ENCODE peak calls at places on chromosomes 4 and X, in four cellular contexts. R is HCT116, C is tibial nerve, D is spleen. S is an unnamed sample. For H3K4me1, the result is how much of the 10 kb centered on the place peaks cover.

GRCh38 chr4:26782168-26782829 is 78.3 kb upstream of the STIM2 start:
- DNase-seq in C (no peak), D (no peak), R (no peak), S (no peak)

GRCh38 chr4:40395166-40395900 is 60.2 kb downstream of the CHRNA9 start:
- DNase-seq in D (no peak), R (no peak), C (no peak), S (peak)

GRCh38 chrX:53280316-53280702 is 1.1 kb downstream of the IQSEC2 start:
- DNase-seq in R (no peak), C (no peak), D (no peak), S (no peak)

GRCh38 chr4:3720461-3720860 is 45.7 kb upstream of the ADRA2C start:
- DNase-seq in R (no peak), D (no peak), C (no peak), S (no peak)

GRCh38 chr4:125321709-125322362 is 7.1 kb downstream of the FAT4 start:
- DNase-seq in D (no peak), R (no peak), C (no peak), S (no peak)

GRCh38 chr4:150123982-150124670 is 45.9 kb downstream of the DCLK2 start:
- DNase-seq in C (no peak), D (no peak), R (no peak), S (no peak)

GRCh38 chrX:43557792-43558191 is 98.3 kb upstream of the MAOA start:
- DNase-seq in C (peak), R (peak), D (no peak), S (peak)

GRCh38 chrX:41921492-41922124 is 1.7 kb downstream of the CASK start:
- DNase-seq in C (peak), D (no peak), R (no peak), S (no peak)

GRCh38 chr4:32962100-32962499 is 2241.9 kb downstream of the PCDH7 start:
- DNase-seq in C (no peak), D (no peak), R (no peak), S (no peak)

GRCh38 chr4:99411041-99411440 is 24.1 kb downstream of the ADH7 start:
- DNase-seq in R (no peak), D (no peak), C (no peak), S (no peak)

GRCh38 chr4:181272427-181272826 is 970.8 kb upstream of the TENM3 start:
- DNase-seq in C (no peak), D (no peak), R (no peak), S (no peak)

GRCh38 chr4:133152330-133152791 is 3.3 kb downstream of the PCDH10 start:
- DNase-seq in R (no peak), D (no peak), C (no peak), S (no peak)

GRCh38 chr4:102089850-102090621 is 255.2 kb downstream of the SLC39A8 start:
- DNase-seq in R (no peak), C (no peak), D (no peak), S (no peak)

GRCh38 chr4:8675383-8675782 is 82.8 kb downstream of the CPZ start:
- DNase-seq in C (no peak), D (peak), R (no peak), S (peak)

GRCh38 chr4:94342713-94343112 is at the start of gene HPGDS:
- DNase-seq in R (no peak), D (no peak), C (peak), S (no peak)
- TF ChIP-seq POLR2A in R (no peak), D (no peak), C (peak), S (no peak)

DNA sequence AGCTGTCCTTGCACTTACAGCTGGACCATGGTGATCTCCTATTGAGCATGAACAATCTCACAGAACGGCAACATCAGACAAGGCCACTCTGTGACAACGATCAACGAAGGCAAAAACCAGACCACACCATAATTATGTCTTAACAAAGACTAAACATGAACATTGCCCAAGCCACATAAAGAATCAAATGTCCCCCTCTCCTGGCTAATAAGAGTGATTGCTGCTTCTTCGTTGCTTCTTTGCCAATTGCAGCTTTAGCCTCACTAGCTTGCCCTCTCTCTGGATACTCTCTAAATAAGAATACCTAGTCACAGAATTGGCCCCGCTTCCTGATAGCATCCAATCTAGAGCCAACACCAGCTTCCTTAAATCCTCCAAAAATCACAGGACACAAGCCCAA is 41.5 kb upstream of the PGRMC1 start:
- DNase-seq in C (no peak), D (no peak), R (no peak), S (no peak)
- TF ChIP-seq CTCF in C (no peak), D (no peak), R (no peak), S (no peak)

GRCh38 chr4:173635395-173635794 is 105.4 kb upstream of the HAND2 start:
- DNase-seq in D (no peak), C (no peak), R (no peak), S (no peak)
- H3K4me1 ChIP-seq in D (under half), C (under half), R (under half), S (under half)

DNA sequence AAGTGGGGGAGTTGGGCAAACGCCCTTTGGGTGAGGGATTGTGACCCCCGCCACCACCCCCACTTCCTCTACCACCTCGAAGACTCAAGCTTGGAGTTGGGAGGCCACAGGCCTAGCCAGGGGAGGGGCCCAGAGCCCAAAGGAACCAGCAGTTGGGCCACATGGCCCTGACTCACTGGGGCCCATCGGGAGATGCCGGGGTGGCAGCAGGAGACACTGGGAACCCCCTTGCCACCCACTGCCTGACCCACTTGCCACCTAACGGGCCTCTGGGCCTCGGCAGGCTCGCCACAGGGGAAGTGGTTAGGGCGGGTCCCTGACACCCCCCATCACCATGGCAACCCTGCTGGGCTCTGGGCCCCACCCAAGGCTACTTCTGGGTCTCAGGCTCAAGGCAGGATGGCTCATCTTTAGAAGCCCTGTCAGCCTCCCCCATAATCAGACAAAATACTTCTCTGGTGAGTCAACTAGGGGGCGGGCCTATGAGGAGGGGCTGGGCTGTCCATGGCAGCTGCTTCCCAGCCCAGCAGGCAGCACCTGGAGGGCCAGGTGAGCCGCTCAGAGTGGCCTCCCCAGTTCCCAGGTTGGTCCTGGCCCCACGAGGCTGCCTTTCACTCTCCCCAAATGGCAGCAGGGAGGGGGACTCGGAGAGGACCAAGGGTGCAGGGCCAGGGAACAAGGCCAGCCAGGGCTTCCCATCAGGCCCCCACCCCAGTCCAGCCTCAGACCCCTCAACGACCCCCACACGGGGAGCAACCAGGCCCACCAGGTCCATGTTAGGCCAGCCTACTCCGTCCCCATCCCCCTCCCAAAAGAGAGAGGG is 5.6 kb downstream of the FLNA start:
- DNase-seq in D (peak), R (peak), C (peak), S (peak)
- TF ChIP-seq POLR2A in D (no peak), R (no peak), C (peak), S (peak)

S was measured in thyroid gland.